ENCODE peak calls at places on chromosomes 4 and X, in six cellular contexts. One of them, this sample, is unnamed.

GRCh38 chr4:48963042-48963679 is 22.9 kb upstream of the CWH43 start:
- DNase-seq in nephron progenitor cell: peak; percentile 72
- DNase-seq in stimulated activated CD4-positive, alpha-beta T cell treated with anti-CD3 and anti-CD28 coated beads, Interleukin-12 subunit alpha, Interleukin-12 subunit beta, amount 100 ng/mL, for 4 hours: peak; percentile 58
- DNase-seq in OCI-M1: peak; percentile 90
- DNase-seq in NCI-H69: peak; percentile 85
- DNase-seq in retina: peak; percentile 54
- DNase-seq in this sample: peak; percentile 86

GRCh38 chrX:120446503-120446902 is 22.6 kb downstream of the LAMP2 start:
- DNase-seq in nephron progenitor cell: no peak
- DNase-seq in stimulated activated CD4-positive, alpha-beta T cell treated with anti-CD3 and anti-CD28 coated beads, Interleukin-12 subunit alpha, Interleukin-12 subunit beta, amount 100 ng/mL, for 4 hours: no peak
- DNase-seq in OCI-M1: no peak
- DNase-seq in NCI-H69: no peak
- DNase-seq in retina: no peak
- DNase-seq in this sample: peak; percentile 73

GRCh38 chr4:153115322-153116100 is 88.7 kb upstream of the TRIM2 start:
- DNase-seq in nephron progenitor cell: no peak
- DNase-seq in stimulated activated CD4-positive, alpha-beta T cell treated with anti-CD3 and anti-CD28 coated beads, Interleukin-12 subunit alpha, Interleukin-12 subunit beta, amount 100 ng/mL, for 4 hours: peak; percentile 50
- DNase-seq in OCI-M1: peak; percentile 69
- DNase-seq in NCI-H69: peak; percentile 6
- DNase-seq in retina: no peak
- DNase-seq in this sample: peak; percentile 88

GRCh38 chrX:154411981-154412340 is 622 bp downstream of the TAFAZZIN start:
- DNase-seq in nephron progenitor cell: peak; percentile 72
- DNase-seq in stimulated activated CD4-positive, alpha-beta T cell treated with anti-CD3 and anti-CD28 coated beads, Interleukin-12 subunit alpha, Interleukin-12 subunit beta, amount 100 ng/mL, for 4 hours: peak; percentile 64
- DNase-seq in OCI-M1: peak; percentile 45
- DNase-seq in NCI-H69: peak; percentile 72
- DNase-seq in retina: peak; percentile 70
- DNase-seq in this sample: peak; percentile 49

GRCh38 chr4:73231518-73232487 is 26.8 kb downstream of the ANKRD17 start:
- DNase-seq in nephron progenitor cell: no peak
- DNase-seq in stimulated activated CD4-positive, alpha-beta T cell treated with anti-CD3 and anti-CD28 coated beads, Interleukin-12 subunit alpha, Interleukin-12 subunit beta, amount 100 ng/mL, for 4 hours: no peak
- DNase-seq in OCI-M1: no peak
- DNase-seq in NCI-H69: no peak
- DNase-seq in retina: no peak
- DNase-seq in this sample: no peak

GRCh38 chrX:12488220-12488619 is 303.0 kb upstream of the PRPS2 start:
- DNase-seq in nephron progenitor cell: no peak
- DNase-seq in stimulated activated CD4-positive, alpha-beta T cell treated with anti-CD3 and anti-CD28 coated beads, Interleukin-12 subunit alpha, Interleukin-12 subunit beta, amount 100 ng/mL, for 4 hours: no peak
- DNase-seq in OCI-M1: no peak
- DNase-seq in NCI-H69: no peak
- DNase-seq in retina: no peak
- DNase-seq in this sample: peak; percentile 5

GRCh38 chr4:105241456-105241855 is 94.8 kb downstream of the TET2 start:
- DNase-seq in nephron progenitor cell: no peak
- DNase-seq in stimulated activated CD4-positive, alpha-beta T cell treated with anti-CD3 and anti-CD28 coated beads, Interleukin-12 subunit alpha, Interleukin-12 subunit beta, amount 100 ng/mL, for 4 hours: no peak
- DNase-seq in OCI-M1: no peak
- DNase-seq in NCI-H69: no peak
- DNase-seq in retina: no peak
- DNase-seq in this sample: no peak

GRCh38 chr4:13642576-13642975 is 15.1 kb upstream of the BOD1L1 start:
- DNase-seq in nephron progenitor cell: no peak
- DNase-seq in stimulated activated CD4-positive, alpha-beta T cell treated with anti-CD3 and anti-CD28 coated beads, Interleukin-12 subunit alpha, Interleukin-12 subunit beta, amount 100 ng/mL, for 4 hours: no peak
- DNase-seq in OCI-M1: peak; percentile 6
- DNase-seq in NCI-H69: no peak
- DNase-seq in retina: no peak
- DNase-seq in this sample: peak; percentile 65

GRCh38 chr4:110309686-110310085 is 111.3 kb upstream of the ELOVL6 start:
- DNase-seq in nephron progenitor cell: no peak
- DNase-seq in stimulated activated CD4-positive, alpha-beta T cell treated with anti-CD3 and anti-CD28 coated beads, Interleukin-12 subunit alpha, Interleukin-12 subunit beta, amount 100 ng/mL, for 4 hours: no peak
- DNase-seq in OCI-M1: no peak
- DNase-seq in NCI-H69: peak; percentile 6
- DNase-seq in retina: no peak
- DNase-seq in this sample: peak; percentile 48

GRCh38 chr4:101169044-101170014 is 178.0 kb downstream of the PPP3CA start:
- DNase-seq in nephron progenitor cell: peak; percentile 48
- DNase-seq in stimulated activated CD4-positive, alpha-beta T cell treated with anti-CD3 and anti-CD28 coated beads, Interleukin-12 subunit alpha, Interleukin-12 subunit beta, amount 100 ng/mL, for 4 hours: peak; percentile 20
- DNase-seq in OCI-M1: peak; percentile 87
- DNase-seq in NCI-H69: peak; percentile 92
- DNase-seq in retina: peak; percentile 31
- DNase-seq in this sample: peak; percentile 69

GRCh38 chr4:137213372-137214173 is 318.7 kb downstream of the PCDH18 start:
- DNase-seq in nephron progenitor cell: no peak
- DNase-seq in stimulated activated CD4-positive, alpha-beta T cell treated with anti-CD3 and anti-CD28 coated beads, Interleukin-12 subunit alpha, Interleukin-12 subunit beta, amount 100 ng/mL, for 4 hours: no peak
- DNase-seq in OCI-M1: no peak
- DNase-seq in NCI-H69: peak; percentile 27
- DNase-seq in retina: no peak
- DNase-seq in this sample: peak; percentile 74

GRCh38 chr4:106502106-106502699 is 133.6 kb upstream of the GIMD1 start:
- DNase-seq in nephron progenitor cell: peak; percentile 67
- DNase-seq in stimulated activated CD4-positive, alpha-beta T cell treated with anti-CD3 and anti-CD28 coated beads, Interleukin-12 subunit alpha, Interleukin-12 subunit beta, amount 100 ng/mL, for 4 hours: peak; percentile 28
- DNase-seq in OCI-M1: peak; percentile 77
- DNase-seq in NCI-H69: peak; percentile 61
- DNase-seq in retina: peak; percentile 59
- DNase-seq in this sample: peak; percentile 69

GRCh38 chr4:153222790-153223417 is 18.7 kb downstream of the TRIM2 start:
- DNase-seq in nephron progenitor cell: peak; percentile 74
- DNase-seq in stimulated activated CD4-positive, alpha-beta T cell treated with anti-CD3 and anti-CD28 coated beads, Interleukin-12 subunit alpha, Interleukin-12 subunit beta, amount 100 ng/mL, for 4 hours: peak; percentile 15
- DNase-seq in OCI-M1: peak; percentile 78
- DNase-seq in NCI-H69: peak; percentile 71
- DNase-seq in retina: peak; percentile 92
- DNase-seq in this sample: peak; percentile 63

GRCh38 chrX:14027511-14028019 is 2.1 kb downstream of the GEMIN8 start:
- DNase-seq in nephron progenitor cell: no peak
- DNase-seq in stimulated activated CD4-positive, alpha-beta T cell treated with anti-CD3 and anti-CD28 coated beads, Interleukin-12 subunit alpha, Interleukin-12 subunit beta, amount 100 ng/mL, for 4 hours: no peak
- DNase-seq in OCI-M1: peak; percentile 55
- DNase-seq in NCI-H69: no peak
- DNase-seq in retina: no peak
- DNase-seq in this sample: peak; percentile 66

GRCh38 chrX:110338850-110339373 is 19.7 kb upstream of the RTL9 start:
- DNase-seq in nephron progenitor cell: no peak
- DNase-seq in stimulated activated CD4-positive, alpha-beta T cell treated with anti-CD3 and anti-CD28 coated beads, Interleukin-12 subunit alpha, Interleukin-12 subunit beta, amount 100 ng/mL, for 4 hours: no peak
- DNase-seq in OCI-M1: peak; percentile 41
- DNase-seq in NCI-H69: peak; percentile 78
- DNase-seq in retina: no peak
- DNase-seq in this sample: peak; percentile 40

GRCh38 chr4:24547979-24548378 is 36.4 kb downstream of the DHX15 start:
- DNase-seq in nephron progenitor cell: no peak
- DNase-seq in stimulated activated CD4-positive, alpha-beta T cell treated with anti-CD3 and anti-CD28 coated beads, Interleukin-12 subunit alpha, Interleukin-12 subunit beta, amount 100 ng/mL, for 4 hours: no peak
- DNase-seq in OCI-M1: no peak
- DNase-seq in NCI-H69: no peak
- DNase-seq in retina: no peak
- DNase-seq in this sample: peak; percentile 15

GRCh38 chr4:130053723-130054122 is 957.8 kb downstream of the C4orf33 start:
- DNase-seq in nephron progenitor cell: no peak
- DNase-seq in stimulated activated CD4-positive, alpha-beta T cell treated with anti-CD3 and anti-CD28 coated beads, Interleukin-12 subunit alpha, Interleukin-12 subunit beta, amount 100 ng/mL, for 4 hours: no peak
- DNase-seq in OCI-M1: no peak
- DNase-seq in NCI-H69: peak; percentile 73
- DNase-seq in retina: no peak
- DNase-seq in this sample: no peak

GRCh38 chrX:1894656-1895055 is 279.8 kb downstream of the ASMT start:
- DNase-seq in nephron progenitor cell: no peak
- DNase-seq in stimulated activated CD4-positive, alpha-beta T cell treated with anti-CD3 and anti-CD28 coated beads, Interleukin-12 subunit alpha, Interleukin-12 subunit beta, amount 100 ng/mL, for 4 hours: no peak
- DNase-seq in OCI-M1: no peak
- DNase-seq in NCI-H69: no peak
- DNase-seq in retina: peak; percentile 40
- DNase-seq in this sample: no peak

GRCh38 chr4:26325191-26325590 is 4.4 kb downstream of the RBPJ start:
- DNase-seq in nephron progenitor cell: no peak
- DNase-seq in stimulated activated CD4-positive, alpha-beta T cell treated with anti-CD3 and anti-CD28 coated beads, Interleukin-12 subunit alpha, Interleukin-12 subunit beta, amount 100 ng/mL, for 4 hours: no peak
- DNase-seq in OCI-M1: peak; percentile 73
- DNase-seq in NCI-H69: peak; percentile 61
- DNase-seq in retina: no peak
- DNase-seq in this sample: peak; percentile 60

GRCh38 chrX:37955273-37955672 is 51.1 kb upstream of the SYTL5 start:
- DNase-seq in nephron progenitor cell: no peak
- DNase-seq in stimulated activated CD4-positive, alpha-beta T cell treated with anti-CD3 and anti-CD28 coated beads, Interleukin-12 subunit alpha, Interleukin-12 subunit beta, amount 100 ng/mL, for 4 hours: no peak
- DNase-seq in OCI-M1: no peak
- DNase-seq in NCI-H69: peak; percentile 62
- DNase-seq in retina: no peak
- DNase-seq in this sample: no peak

GRCh38 chr4:152708806-152709205 is 29.0 kb upstream of the TMEM154 start:
- DNase-seq in nephron progenitor cell: no peak
- DNase-seq in stimulated activated CD4-positive, alpha-beta T cell treated with anti-CD3 and anti-CD28 coated beads, Interleukin-12 subunit alpha, Interleukin-12 subunit beta, amount 100 ng/mL, for 4 hours: no peak
- DNase-seq in OCI-M1: no peak
- DNase-seq in NCI-H69: no peak
- DNase-seq in retina: no peak
- DNase-seq in this sample: no peak

GRCh38 chrX:44843318-44843702 is 511 bp upstream of the DUSP21 start:
- DNase-seq in nephron progenitor cell: no peak
- DNase-seq in stimulated activated CD4-positive, alpha-beta T cell treated with anti-CD3 and anti-CD28 coated beads, Interleukin-12 subunit alpha, Interleukin-12 subunit beta, amount 100 ng/mL, for 4 hours: no peak
- DNase-seq in OCI-M1: peak; percentile 81
- DNase-seq in NCI-H69: no peak
- DNase-seq in retina: no peak
- DNase-seq in this sample: no peak

GRCh38 chrX:55342533-55343501 is 78.1 kb upstream of the PAGE3 start:
- DNase-seq in nephron progenitor cell: no peak
- DNase-seq in stimulated activated CD4-positive, alpha-beta T cell treated with anti-CD3 and anti-CD28 coated beads, Interleukin-12 subunit alpha, Interleukin-12 subunit beta, amount 100 ng/mL, for 4 hours: peak; percentile 1
- DNase-seq in OCI-M1: peak; percentile 56
- DNase-seq in NCI-H69: peak; percentile 1
- DNase-seq in retina: peak; percentile 27
- DNase-seq in this sample: peak; percentile 23

GRCh38 chr4:168551945-168552695 is 55.3 kb downstream of the PALLD start:
- DNase-seq in nephron progenitor cell: no peak
- DNase-seq in stimulated activated CD4-positive, alpha-beta T cell treated with anti-CD3 and anti-CD28 coated beads, Interleukin-12 subunit alpha, Interleukin-12 subunit beta, amount 100 ng/mL, for 4 hours: no peak
- DNase-seq in OCI-M1: peak; percentile 62
- DNase-seq in NCI-H69: peak; percentile 70
- DNase-seq in retina: no peak
- DNase-seq in this sample: peak; percentile 26

GRCh38 chr4:103011378-103012025 is 8.0 kb downstream of the SLC9B1 start:
- DNase-seq in nephron progenitor cell: no peak
- DNase-seq in stimulated activated CD4-positive, alpha-beta T cell treated with anti-CD3 and anti-CD28 coated beads, Interleukin-12 subunit alpha, Interleukin-12 subunit beta, amount 100 ng/mL, for 4 hours: no peak
- DNase-seq in OCI-M1: peak; percentile 67
- DNase-seq in NCI-H69: no peak
- DNase-seq in retina: no peak
- DNase-seq in this sample: peak; percentile 47

GRCh38 chr4:113673450-113673849 is 88.1 kb downstream of the CAMK2D start:
- DNase-seq in nephron progenitor cell: no peak
- DNase-seq in stimulated activated CD4-positive, alpha-beta T cell treated with anti-CD3 and anti-CD28 coated beads, Interleukin-12 subunit alpha, Interleukin-12 subunit beta, amount 100 ng/mL, for 4 hours: peak; percentile 12
- DNase-seq in OCI-M1: peak; percentile 50
- DNase-seq in NCI-H69: peak; percentile 70
- DNase-seq in retina: no peak
- DNase-seq in this sample: peak; percentile 60

GRCh38 chr4:790466-790820 is 35.5 kb downstream of the CPLX1 start:
- DNase-seq in nephron progenitor cell: no peak
- DNase-seq in stimulated activated CD4-positive, alpha-beta T cell treated with anti-CD3 and anti-CD28 coated beads, Interleukin-12 subunit alpha, Interleukin-12 subunit beta, amount 100 ng/mL, for 4 hours: no peak
- DNase-seq in OCI-M1: no peak
- DNase-seq in NCI-H69: no peak
- DNase-seq in retina: no peak
- DNase-seq in this sample: no peak

GRCh38 chr4:80231180-80231579 is 33.9 kb downstream of the PRDM8 start:
- DNase-seq in nephron progenitor cell: no peak
- DNase-seq in stimulated activated CD4-positive, alpha-beta T cell treated with anti-CD3 and anti-CD28 coated beads, Interleukin-12 subunit alpha, Interleukin-12 subunit beta, amount 100 ng/mL, for 4 hours: no peak
- DNase-seq in OCI-M1: no peak
- DNase-seq in NCI-H69: peak; percentile 8
- DNase-seq in retina: no peak
- DNase-seq in this sample: no peak

This sample was measured in EH.